ENCODE peak calls at places on chromosomes 2 and 18, in eight cellular contexts. N is GM23338, F is GM23248, T is neural progenitor cell, Y is tibial artery, P is transverse colon, K is stomach, L is GM12878. R is an unnamed sample. For H3K36me3, the result is how much of the 10 kb centered on the place peaks cover.

GRCh38 chr18:4510709-4511108 is 55.6 kb upstream of the DLGAP1 start:
- DNase-seq in K (no peak), F (no peak), Y (no peak), N (no peak), P (no peak), L (no peak), T (no peak), R (peak)

GRCh38 chr2:214232266-214232665 is 178.6 kb upstream of the VWC2L start:
- DNase-seq in P (no peak), T (no peak), Y (no peak), L (no peak), N (no peak), F (peak), K (no peak), R (no peak)

GRCh38 chr2:3595985-3596384 is 1.1 kb downstream of the COLEC11 start:
- DNase-seq in P (no peak), T (no peak), N (no peak), L (no peak), Y (no peak), K (no peak), F (no peak), R (peak)

GRCh38 chr18:63207825-63208224 is 111.7 kb downstream of the BCL2 start:
- DNase-seq in L (no peak), K (no peak), P (no peak), N (no peak), T (no peak), F (no peak), Y (no peak), R (no peak)

GRCh38 chr2:180983468-180984388 is 3.3 kb downstream of the UBE2E3 start:
- DNase-seq in P (peak), N (peak), T (peak), L (no peak), Y (no peak), F (peak), K (no peak), R (no peak)

GRCh38 chr2:121021685-121022084 is 263.3 kb downstream of the TFCP2L1 start:
- DNase-seq in T (no peak), K (no peak), L (no peak), F (no peak), Y (no peak), N (no peak), P (no peak), R (no peak)

GRCh38 chr2:15974203-15974452 is 33.8 kb downstream of the MYCN start:
- DNase-seq in P (no peak), K (no peak), Y (no peak), T (no peak), F (no peak), N (no peak), L (no peak), R (no peak)

GRCh38 chr2:216057688-216058193 is 23.9 kb downstream of the PECR start:
- DNase-seq in N (peak), T (no peak), F (peak), K (peak), Y (no peak), L (peak), P (peak), R (peak)

GRCh38 chr2:156399224-156399949 is 36.8 kb upstream of the GPD2 start:
- DNase-seq in K (peak), T (no peak), P (no peak), Y (no peak), N (peak), L (no peak), F (peak), R (no peak)

GRCh38 chr2:80378-80777 is 34.1 kb upstream of the FAM110C start:
- DNase-seq in Y (no peak), L (no peak), T (no peak), P (no peak), N (peak), F (no peak), K (no peak), R (no peak)

GRCh38 chr2:218006741-218007140 is 3.9 kb upstream of the TNS1 start:
- DNase-seq in Y (no peak), P (no peak), T (no peak), F (peak), N (no peak), L (no peak), K (no peak), R (no peak)

GRCh38 chr2:10794891-10795290 is 17.7 kb downstream of the PDIA6 start:
- DNase-seq in L (no peak), K (no peak), Y (no peak), N (no peak), F (no peak), T (no peak), P (no peak), R (no peak)
- H3K36me3 ChIP-seq in L (under half), K (half or more), Y (half or more), N (half or more), F (under half), T (under half), P (under half), R (under half)

GRCh38 chr18:23526516-23527063 is 23.3 kb downstream of the RMC1 start:
- DNase-seq in Y (no peak), L (no peak), P (no peak), N (no peak), K (no peak), F (no peak), T (no peak), R (no peak)

GRCh38 chr18:23528580-23529472 is 25.5 kb downstream of the RMC1 start:
- DNase-seq in Y (peak), K (no peak), P (peak), F (peak), N (no peak), T (no peak), L (no peak), R (no peak)

GRCh38 chr18:23531912-23532311 is 28.6 kb downstream of the RMC1 start:
- DNase-seq in N (no peak), L (no peak), P (no peak), K (no peak), Y (no peak), F (no peak), T (no peak), R (no peak)

GRCh38 chr18:23530195-23530594 is 26.9 kb downstream of the RMC1 start:
- DNase-seq in P (no peak), Y (no peak), K (no peak), N (no peak), T (no peak), L (no peak), F (no peak), R (no peak)

DNA sequence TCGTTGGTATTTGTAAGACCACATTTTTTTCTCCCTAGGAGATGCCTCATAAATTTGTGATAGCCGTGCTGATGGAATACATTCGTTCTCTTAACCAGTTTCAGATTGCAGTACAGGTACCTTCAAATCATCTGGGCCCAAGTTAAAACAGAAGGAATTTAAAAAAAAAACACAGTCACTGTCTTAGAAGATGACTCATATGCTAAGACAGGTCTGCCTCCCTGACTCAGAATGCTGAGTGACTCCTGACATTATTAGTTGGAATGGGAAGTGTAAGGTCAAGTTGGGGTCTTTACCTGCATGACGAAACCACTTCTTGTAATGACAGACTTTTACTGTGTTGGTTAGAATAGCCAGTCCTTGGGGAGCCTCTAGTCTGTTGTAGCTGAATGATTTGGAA is 26.3 kb downstream of the RMC1 start:
- DNase-seq in L (no peak), K (no peak), F (peak), T (no peak), N (no peak), Y (no peak), P (no peak), R (no peak)
- H3K36me3 ChIP-seq in L (under half), K (half or more), F (under half), T (under half), N (half or more), Y (half or more), P (under half), R (under half)

GRCh38 chr18:30985753-30986152 is 56.8 kb downstream of the DSC3 start:
- DNase-seq in K (no peak), Y (no peak), F (no peak), P (no peak), L (no peak), N (no peak), T (no peak), R (no peak)
- H3K36me3 ChIP-seq in K (under half), Y (under half), F (under half), P (under half), L (under half), N (under half), T (under half), R (under half)

GRCh38 chr2:27370026-27370815 is at the start of the genes EIF2B4 and SNX17:
- DNase-seq in F (peak), T (peak), Y (peak), N (peak), K (peak), P (peak), L (peak), R (peak)
- H3K36me3 ChIP-seq in F (under half), T (under half), Y (half or more), N (under half), K (half or more), P (under half), L (under half), R (under half)

DNA sequence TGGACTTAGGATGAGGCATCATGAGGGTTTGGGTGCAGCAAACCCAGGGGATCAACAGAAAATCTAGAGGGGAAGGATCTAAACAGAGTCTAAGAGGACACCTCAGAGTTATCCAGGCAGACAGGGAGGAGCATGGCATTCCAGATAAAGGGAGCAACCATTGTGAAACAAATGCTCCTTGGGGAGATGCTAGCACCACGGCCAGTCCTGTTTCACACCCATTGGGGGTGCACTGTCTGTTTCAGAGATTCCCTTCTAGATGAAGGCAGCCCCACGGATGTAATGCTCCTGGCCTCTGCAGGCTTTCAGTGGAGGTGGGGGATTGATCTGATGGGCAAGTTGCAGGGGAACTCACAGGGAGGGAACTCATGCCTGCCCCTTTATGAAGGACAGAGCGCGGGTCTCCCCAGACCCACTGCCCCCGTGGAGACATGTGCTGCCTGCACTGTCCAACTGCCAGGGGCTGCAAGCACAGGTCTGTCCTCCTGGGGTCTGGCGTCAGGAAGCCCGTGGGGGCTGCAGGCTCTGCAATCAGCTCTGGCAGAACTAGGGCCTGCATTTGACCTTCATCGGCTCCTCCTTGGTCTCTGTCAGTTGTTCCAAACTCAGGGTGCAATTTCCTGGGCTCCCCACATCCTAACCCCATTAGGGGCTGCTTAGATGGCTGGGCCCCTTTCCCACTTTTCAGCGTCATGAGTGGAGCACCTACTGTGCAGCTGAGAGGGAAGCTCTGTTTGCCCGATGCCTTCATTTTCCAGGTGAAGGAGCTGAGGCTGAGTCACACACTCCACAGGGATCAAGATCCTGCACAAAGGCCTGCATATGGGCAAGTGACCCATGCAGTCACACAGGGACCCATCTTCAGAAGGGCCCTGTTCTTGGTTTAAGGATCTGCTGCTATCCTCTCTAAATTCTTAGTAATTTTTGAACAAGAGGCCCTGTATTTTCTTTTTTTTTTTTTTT is 163.4 kb downstream of the ARL4C start:
- DNase-seq in T (no peak), L (no peak), P (no peak), F (no peak), N (no peak), Y (no peak), K (no peak), R (no peak)
- H3K36me3 ChIP-seq in T (under half), L (under half), P (under half), F (under half), N (under half), Y (under half), K (under half), R (under half)

DNA sequence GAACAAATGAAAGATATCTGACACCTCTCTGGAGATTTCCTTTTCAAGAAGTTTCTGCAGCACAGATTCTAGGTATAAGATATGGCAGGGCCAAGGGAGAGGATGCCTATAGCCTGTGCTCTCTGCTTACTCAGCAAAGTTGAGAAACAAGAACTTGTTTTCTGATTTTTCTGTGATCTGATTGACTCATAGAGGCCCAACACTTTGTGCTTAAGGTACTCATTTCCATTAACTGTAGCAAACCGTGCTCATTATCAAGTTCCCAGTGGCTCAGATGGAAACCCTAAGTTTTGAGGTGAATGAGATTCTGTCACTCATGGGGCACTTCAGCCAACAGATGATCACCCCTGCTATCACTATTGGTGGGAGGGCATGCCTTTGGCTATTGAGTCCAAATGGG is 124.3 kb downstream of the SP100 start:
- DNase-seq in P (no peak), Y (no peak), F (no peak), L (no peak), K (no peak), N (no peak), T (no peak), R (no peak)
- H3K36me3 ChIP-seq in P (under half), Y (half or more), F (under half), L (under half), K (under half), N (under half), T (under half), R (under half)

GRCh38 chr2:168758970-168759820 is 43.2 kb upstream of the NOSTRIN start:
- DNase-seq in F (peak), L (peak), Y (no peak), N (peak), T (peak), K (no peak), P (no peak), R (no peak)

GRCh38 chr2:168751104-168751768 is 51.2 kb upstream of the NOSTRIN start:
- DNase-seq in L (no peak), N (no peak), K (no peak), T (no peak), F (no peak), P (no peak), Y (no peak), R (no peak)

GRCh38 chr2:168753765-168754334 is 48.6 kb upstream of the NOSTRIN start:
- DNase-seq in Y (no peak), F (no peak), N (no peak), K (no peak), P (no peak), L (no peak), T (no peak), R (no peak)

GRCh38 chr2:168752361-168752760 is 50.1 kb upstream of the NOSTRIN start:
- DNase-seq in T (no peak), N (no peak), K (no peak), F (no peak), Y (no peak), P (no peak), L (no peak), R (no peak)

DNA sequence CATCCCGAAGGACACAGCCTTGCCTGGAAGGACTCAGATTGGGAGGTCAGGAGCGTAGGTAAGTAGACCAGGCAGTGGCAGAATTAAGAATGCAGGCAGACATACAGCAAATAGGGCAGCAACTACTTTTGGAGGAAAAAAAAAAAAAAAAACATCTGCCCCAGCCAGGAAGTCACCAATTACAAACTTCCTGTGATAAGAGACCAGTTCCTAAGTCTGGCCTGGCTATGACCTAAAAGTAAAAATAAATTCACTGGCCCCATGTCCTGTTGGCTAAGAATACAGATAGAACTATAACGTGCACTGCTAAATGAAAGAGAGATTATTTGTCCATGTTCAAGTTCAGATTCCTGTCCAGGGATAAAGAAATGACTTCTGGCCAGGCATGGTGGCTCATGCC is 45.2 kb upstream of the NOSTRIN start:
- DNase-seq in Y (no peak), P (no peak), F (no peak), T (no peak), N (no peak), L (no peak), K (no peak), R (no peak)
- H3K36me3 ChIP-seq in Y (under half), P (under half), F (under half), T (under half), N (under half), L (under half), K (under half), R (under half)